ENCODE peak calls at places on chromosomes 7 and 10, in eight cellular contexts. J is Caco-2, P is transverse colon, U is aorta, Y is cardiac muscle cell, C is NCI-H748 treated with DMSO at 0.1 percent for 48 hours, R is substantia nigra, K is osteocyte. Z is an unnamed sample.

GRCh38 chr7:90453259-90453891 is 16.1 kb upstream of the PTTG1IP2 start:
- DNase-seq in J (no peak), P (no peak), U (no peak), Y (no peak), C (no peak), R (no peak), K (no peak), Z (no peak)

GRCh38 chr7:139548302-139549028 is 25.0 kb downstream of the CLEC2L start:
- DNase-seq in J (no peak), P (no peak), U (peak), Y (no peak), C (no peak), R (no peak), K (peak), Z (no peak)

GRCh38 chr7:336810-337566 is 47.0 kb downstream of the FOXL3 start:
- DNase-seq in J (no peak), P (no peak), U (peak), Y (no peak), C (no peak), R (no peak), K (no peak), Z (no peak)

GRCh38 chr7:611281-611810 is 91.7 kb upstream of the PDGFA start:
- DNase-seq in J (no peak), P (no peak), U (no peak), Y (no peak), C (no peak), R (no peak), K (no peak), Z (no peak)

GRCh38 chr10:54880943-54881342 is 79.9 kb upstream of the PCDH15 start:
- DNase-seq in J (no peak), P (no peak), U (no peak), Y (no peak), C (no peak), R (no peak), K (no peak), Z (no peak)

GRCh38 chr7:55073051-55073511 is 54.3 kb downstream of the EGFR start:
- DNase-seq in J (no peak), P (no peak), U (no peak), Y (no peak), C (no peak), R (no peak), K (no peak), Z (no peak)

GRCh38 chr10:93236378-93237040 is 162.8 kb downstream of the CYP26A1 start:
- DNase-seq in J (no peak), P (no peak), U (no peak), Y (no peak), C (no peak), R (no peak), K (no peak), Z (no peak)

GRCh38 chr7:44618754-44619153 is 12.3 kb downstream of the OGDH start:
- DNase-seq in J (peak), P (no peak), U (no peak), Y (no peak), C (no peak), R (no peak), K (no peak), Z (no peak)

GRCh38 chr10:61943699-61944444 is 42.4 kb downstream of the ARID5B start:
- DNase-seq in J (no peak), P (no peak), U (no peak), Y (no peak), C (no peak), R (no peak), K (no peak), Z (no peak)

GRCh38 chr7:38681882-38682281 is 50.7 kb upstream of the AMPH start:
- DNase-seq in J (no peak), P (no peak), U (no peak), Y (no peak), C (peak), R (no peak), K (no peak), Z (no peak)

GRCh38 chr7:158442260-158442659 is 145.4 kb downstream of the PTPRN2 start:
- DNase-seq in J (no peak), P (no peak), U (no peak), Y (no peak), C (no peak), R (no peak), K (no peak), Z (no peak)

GRCh38 chr7:107690611-107691010 is 30.0 kb downstream of the SLC26A4 start:
- DNase-seq in J (no peak), P (no peak), U (no peak), Y (no peak), C (no peak), R (no peak), K (no peak), Z (no peak)

GRCh38 chr7:144936314-144936713 is 100.5 kb upstream of the TPK1 start:
- DNase-seq in J (no peak), P (no peak), U (no peak), Y (no peak), C (no peak), R (no peak), K (no peak), Z (no peak)

GRCh38 chr7:140526901-140527664 is 47.8 kb upstream of the MKRN1 start:
- DNase-seq in J (no peak), P (no peak), U (no peak), Y (no peak), C (no peak), R (no peak), K (no peak), Z (no peak)

GRCh38 chr10:93977442-93977841 is 16.3 kb upstream of the PLCE1 start:
- DNase-seq in J (no peak), P (no peak), U (no peak), Y (no peak), C (no peak), R (no peak), K (no peak), Z (no peak)

GRCh38 chr10:101291254-101292193 is 62.3 kb upstream of the LBX1 start:
- DNase-seq in J (peak), P (peak), U (peak), Y (peak), C (peak), R (peak), K (no peak), Z (no peak)

GRCh38 chr10:110725809-110726641 is 81.9 kb downstream of the RBM20 start:
- DNase-seq in J (peak), P (no peak), U (no peak), Y (peak), C (no peak), R (no peak), K (no peak), Z (no peak)

GRCh38 chr7:139034855-139035587 is 821 bp downstream of the ZC3HAV1L start:
- DNase-seq in J (peak), P (peak), U (peak), Y (no peak), C (peak), R (no peak), K (no peak), Z (no peak)

GRCh38 chr10:114647545-114648138 is 10.4 kb downstream of the ABLIM1 start:
- DNase-seq in J (no peak), P (no peak), U (no peak), Y (no peak), C (no peak), R (no peak), K (no peak), Z (no peak)

GRCh38 chr10:13936826-13937225 is 350.1 kb downstream of the PRPF18 start:
- DNase-seq in J (no peak), P (no peak), U (no peak), Y (no peak), C (no peak), R (no peak), K (no peak), Z (no peak)

GRCh38 chr7:81482600-81483186 is 287.2 kb downstream of the HGF start:
- DNase-seq in J (no peak), P (no peak), U (no peak), Y (no peak), C (peak), R (no peak), K (no peak), Z (no peak)